ENCODE peak calls at places on chromosomes 3 and 15, in nine cellular contexts. V, F, J, P, O, A, I, Y and S are unnamed samples.

GRCh38 chr3:120623719-120624093 is 27.6 kb downstream of the NDUFB4 start:
- DNase-seq in V (no peak), F (no peak), J (no peak), P (no peak), O (no peak), A (no peak), I (no peak), Y (no peak), S (no peak)

GRCh38 chr3:2927252-2927651 is 182.9 kb downstream of the IL5RA start:
- DNase-seq in V (no peak), F (no peak), J (no peak), P (no peak), O (no peak), A (no peak), I (no peak), Y (no peak), S (no peak)

GRCh38 chr3:161969867-161970266 is 473.3 kb downstream of the OTOL1 start:
- DNase-seq in V (no peak), F (no peak), J (no peak), P (no peak), O (no peak), A (no peak), I (no peak), Y (no peak), S (no peak)

GRCh38 chr3:195774917-195775316 is 36.8 kb downstream of the MUC4 start:
- DNase-seq in V (no peak), F (no peak), J (peak; percentile 41), P (peak; percentile 68), O (no peak), A (no peak), I (peak; percentile 61), Y (peak; percentile 39), S (peak; percentile 22)

GRCh38 chr15:57652481-57652880 is 54.0 kb upstream of the POLR2M start:
- DNase-seq in V (no peak), F (no peak), J (no peak), P (no peak), O (no peak), A (no peak), I (no peak), Y (no peak), S (no peak)

GRCh38 chr3:51282931-51283330 is 102.2 kb upstream of the MANF start:
- DNase-seq in V (no peak), F (no peak), J (no peak), P (no peak), O (no peak), A (no peak), I (no peak), Y (no peak), S (no peak)

GRCh38 chr3:161208931-161209330 is 12.2 kb upstream of the NMD3 start:
- DNase-seq in V (no peak), F (no peak), J (no peak), P (no peak), O (no peak), A (no peak), I (peak; percentile 14), Y (no peak), S (no peak)

GRCh38 chr15:59268199-59268979 is 61.7 kb downstream of the LDHAL6B start:
- DNase-seq in V (no peak), F (no peak), J (no peak), P (no peak), O (no peak), A (no peak), I (no peak), Y (no peak), S (no peak)

GRCh38 chr3:15206662-15207576 is 873 bp downstream of the CAPN7 start:
- DNase-seq in V (peak; percentile 6), F (no peak), J (no peak), P (no peak), O (no peak), A (no peak), I (peak; percentile 67), Y (peak; percentile 19), S (no peak)

GRCh38 chr15:77869021-77869895 is 208.3 kb downstream of the TBC1D2B start:
- DNase-seq in V (no peak), F (no peak), J (no peak), P (peak; percentile 35), O (no peak), A (no peak), I (no peak), Y (no peak), S (no peak)

GRCh38 chr3:119227064-119227850 is 13.4 kb downstream of the B4GALT4 start:
- DNase-seq in V (no peak), F (no peak), J (no peak), P (no peak), O (no peak), A (no peak), I (no peak), Y (no peak), S (no peak)

GRCh38 chr15:101641134-101641764 is 10.9 kb downstream of the TM2D3 start:
- DNase-seq in V (peak; percentile 61), F (peak; percentile 44), J (peak; percentile 50), P (no peak), O (peak; percentile 14), A (peak; percentile 4), I (peak; percentile 79), Y (peak; percentile 68), S (peak; percentile 11)

GRCh38 chr3:49703443-49703927 is 14.1 kb downstream of the RNF123 start:
- DNase-seq in V (peak; percentile 65), F (no peak), J (peak; percentile 19), P (peak; percentile 80), O (peak; percentile 5), A (peak; percentile 17), I (peak; percentile 69), Y (peak; percentile 62), S (no peak)

GRCh38 chr3:134748698-134749097 is 46.4 kb upstream of the EPHB1 start:
- DNase-seq in V (no peak), F (no peak), J (no peak), P (no peak), O (no peak), A (no peak), I (no peak), Y (no peak), S (no peak)

GRCh38 chr3:161415506-161416231 is 44.4 kb upstream of the SPTSSB start:
- DNase-seq in V (no peak), F (no peak), J (peak; percentile 63), P (no peak), O (no peak), A (no peak), I (no peak), Y (no peak), S (peak; percentile 16)

GRCh38 chr15:91853968-91854943 is 748 bp downstream of the SLCO3A1 start:
- DNase-seq in V (peak; percentile 9), F (no peak), J (no peak), P (peak; percentile 85), O (no peak), A (no peak), I (peak; percentile 69), Y (peak; percentile 45), S (peak; percentile 16)

GRCh38 chr15:33742807-33743206 is 225.5 kb upstream of the CHRM5 start:
- DNase-seq in V (no peak), F (no peak), J (no peak), P (no peak), O (no peak), A (no peak), I (no peak), Y (no peak), S (no peak)

GRCh38 chr15:97009036-97009555 is 678.6 kb downstream of the NR2F2 start:
- DNase-seq in V (no peak), F (no peak), J (no peak), P (no peak), O (no peak), A (peak; percentile 11), I (no peak), Y (no peak), S (no peak)

GRCh38 chr3:29565236-29565635 is 284.4 kb downstream of the RBMS3 start:
- DNase-seq in V (no peak), F (no peak), J (no peak), P (no peak), O (no peak), A (no peak), I (no peak), Y (no peak), S (no peak)